ENCODE peak calls at places on chromosome 1, in four cellular contexts. M is choroid plexus epithelial cell, K is GM12864, Q is immature natural killer cell. O is an unnamed sample.

GRCh38 chr1:156478250-156478627 is 22.3 kb downstream of the MEF2D start:
- DNase-seq in M (no peak), K (no peak), Q (no peak), O (no peak)

GRCh38 chr1:159917533-159917932 is 7.8 kb downstream of the TAGLN2 start:
- DNase-seq in M (no peak), K (no peak), Q (no peak), O (no peak)

GRCh38 chr1:208175508-208175895 is 68.7 kb downstream of the PLXNA2 start:
- DNase-seq in M (no peak), K (no peak), Q (no peak), O (no peak)

GRCh38 chr1:75796376-75797272 is at the start of gene MSH4:
- DNase-seq in M (no peak), K (no peak), Q (no peak), O (no peak)

GRCh38 chr1:15965228-15965767 is 10.6 kb downstream of the ZBTB17 start:
- DNase-seq in M (peak), K (no peak), Q (no peak), O (no peak)

GRCh38 chr1:226094451-226094850 is 31.9 kb downstream of the H3-3A start:
- DNase-seq in M (no peak), K (no peak), Q (no peak), O (no peak)

GRCh38 chr1:44237721-44238457 is 24.6 kb downstream of the DMAP1 start:
- DNase-seq in M (peak), K (no peak), Q (peak), O (no peak)

GRCh38 chr1:177857285-177857684 is 112.6 kb downstream of the SEC16B start:
- DNase-seq in M (no peak), K (no peak), Q (no peak), O (no peak)

GRCh38 chr1:226678701-226679100 is 60.4 kb downstream of the ITPKB start:
- DNase-seq in M (no peak), K (no peak), Q (peak), O (no peak)

GRCh38 chr1:198496216-198497143 is 44.0 kb downstream of the ATP6V1G3 start:
- DNase-seq in M (peak), K (no peak), Q (no peak), O (no peak)

GRCh38 chr1:15244813-15245212 is 2.2 kb upstream of the FHAD1 start:
- DNase-seq in M (no peak), K (no peak), Q (no peak), O (no peak)

GRCh38 chr1:21894034-21894881 is 42.9 kb downstream of the HSPG2 start:
- DNase-seq in M (no peak), K (no peak), Q (no peak), O (no peak)

GRCh38 chr1:54547601-54548388 is at the start of gene ACOT11:
- DNase-seq in M (peak), K (no peak), Q (no peak), O (no peak)

GRCh38 chr1:246527402-246528088 is 20.5 kb upstream of the SMYD3 start:
- DNase-seq in M (no peak), K (no peak), Q (peak), O (no peak)

GRCh38 chr1:87226341-87226760 is 102.3 kb upstream of the LMO4 start:
- DNase-seq in M (peak), K (no peak), Q (no peak), O (no peak)

GRCh38 chr1:88774151-88774556 is 90.1 kb downstream of the PKN2 start:
- DNase-seq in M (no peak), K (no peak), Q (no peak), O (no peak)

O was measured in SIG-M5.